ENCODE peak calls at places on chromosomes 11 and 22, in four cellular contexts. One of them, this sample, is unnamed.

GRCh38 chr11:126989942-126990715 is 10.4 kb downstream of the KIRREL3 start:
- DNase-seq in activated CD8-positive, alpha-beta T cell treated with anti-CD3 and anti-CD28 coated beads for 36 hours: peak
- DNase-seq in Peyer's patch: peak
- DNase-seq in transverse colon: peak
- DNase-seq in this sample: peak

GRCh38 chr11:45927332-45927683 is 4.9 kb downstream of the LARGE2 start:
- DNase-seq in transverse colon: peak
- DNase-seq in Peyer's patch: no peak
- DNase-seq in activated CD8-positive, alpha-beta T cell treated with anti-CD3 and anti-CD28 coated beads for 36 hours: peak
- DNase-seq in this sample: no peak

GRCh38 chr11:93921695-93922468 is 71.5 kb upstream of the VSTM5 start:
- DNase-seq in transverse colon: peak
- DNase-seq in Peyer's patch: no peak
- DNase-seq in activated CD8-positive, alpha-beta T cell treated with anti-CD3 and anti-CD28 coated beads for 36 hours: peak
- DNase-seq in this sample: no peak

GRCh38 chr22:21026783-21027692 is 5.3 kb downstream of the SLC7A4 start:
- DNase-seq in activated CD8-positive, alpha-beta T cell treated with anti-CD3 and anti-CD28 coated beads for 36 hours: no peak
- DNase-seq in Peyer's patch: no peak
- DNase-seq in transverse colon: no peak
- DNase-seq in this sample: no peak

GRCh38 chr22:21942407-21942895 is 10.2 kb downstream of the PPM1F start:
- DNase-seq in Peyer's patch: peak
- DNase-seq in activated CD8-positive, alpha-beta T cell treated with anti-CD3 and anti-CD28 coated beads for 36 hours: peak
- DNase-seq in transverse colon: peak
- DNase-seq in this sample: no peak

GRCh38 chr11:112024178-112024777 is 930 bp upstream of the DLAT start:
- DNase-seq in transverse colon: no peak
- DNase-seq in Peyer's patch: no peak
- DNase-seq in activated CD8-positive, alpha-beta T cell treated with anti-CD3 and anti-CD28 coated beads for 36 hours: peak
- DNase-seq in this sample: no peak

GRCh38 chr11:85109141-85109540 is 518.0 kb downstream of the DLG2 start:
- DNase-seq in Peyer's patch: no peak
- DNase-seq in activated CD8-positive, alpha-beta T cell treated with anti-CD3 and anti-CD28 coated beads for 36 hours: no peak
- DNase-seq in transverse colon: no peak
- DNase-seq in this sample: no peak

GRCh38 chr11:79375818-79376550 is 64.8 kb downstream of the TENM4 start:
- DNase-seq in transverse colon: no peak
- DNase-seq in Peyer's patch: no peak
- DNase-seq in activated CD8-positive, alpha-beta T cell treated with anti-CD3 and anti-CD28 coated beads for 36 hours: no peak
- DNase-seq in this sample: no peak

GRCh38 chr11:58485961-58486360 is 21.9 kb downstream of the OR5B21 start:
- DNase-seq in Peyer's patch: no peak
- DNase-seq in transverse colon: no peak
- DNase-seq in activated CD8-positive, alpha-beta T cell treated with anti-CD3 and anti-CD28 coated beads for 36 hours: no peak
- DNase-seq in this sample: no peak

GRCh38 chr11:2591805-2592204 is 108.0 kb downstream of the KCNQ1OT1 start:
- DNase-seq in transverse colon: no peak
- DNase-seq in Peyer's patch: no peak
- DNase-seq in activated CD8-positive, alpha-beta T cell treated with anti-CD3 and anti-CD28 coated beads for 36 hours: no peak
- DNase-seq in this sample: no peak

GRCh38 chr11:17595526-17596309 is 48.7 kb downstream of the OTOG start:
- DNase-seq in transverse colon: no peak
- DNase-seq in activated CD8-positive, alpha-beta T cell treated with anti-CD3 and anti-CD28 coated beads for 36 hours: no peak
- DNase-seq in Peyer's patch: no peak
- DNase-seq in this sample: peak

GRCh38 chr11:62402226-62402625 is 16.6 kb upstream of the SCGB1A1 start:
- DNase-seq in transverse colon: peak
- DNase-seq in activated CD8-positive, alpha-beta T cell treated with anti-CD3 and anti-CD28 coated beads for 36 hours: peak
- DNase-seq in Peyer's patch: no peak
- DNase-seq in this sample: no peak

GRCh38 chr11:60077216-60077817 is 11.1 kb upstream of the MS4A2 start:
- DNase-seq in transverse colon: no peak
- DNase-seq in Peyer's patch: no peak
- DNase-seq in activated CD8-positive, alpha-beta T cell treated with anti-CD3 and anti-CD28 coated beads for 36 hours: no peak
- DNase-seq in this sample: no peak

GRCh38 chr11:133011604-133012003 is 520.7 kb downstream of the OPCML start:
- DNase-seq in transverse colon: no peak
- DNase-seq in activated CD8-positive, alpha-beta T cell treated with anti-CD3 and anti-CD28 coated beads for 36 hours: no peak
- DNase-seq in Peyer's patch: no peak
- DNase-seq in this sample: no peak

GRCh38 chr11:27052668-27053067 is 12.1 kb downstream of the BBOX1 start:
- DNase-seq in Peyer's patch: no peak
- DNase-seq in transverse colon: no peak
- DNase-seq in activated CD8-positive, alpha-beta T cell treated with anti-CD3 and anti-CD28 coated beads for 36 hours: no peak
- DNase-seq in this sample: no peak

GRCh38 chr11:2916892-2917645 is 12.2 kb downstream of the PHLDA2 start:
- DNase-seq in transverse colon: no peak
- DNase-seq in activated CD8-positive, alpha-beta T cell treated with anti-CD3 and anti-CD28 coated beads for 36 hours: no peak
- DNase-seq in Peyer's patch: no peak
- DNase-seq in this sample: no peak

DNA sequence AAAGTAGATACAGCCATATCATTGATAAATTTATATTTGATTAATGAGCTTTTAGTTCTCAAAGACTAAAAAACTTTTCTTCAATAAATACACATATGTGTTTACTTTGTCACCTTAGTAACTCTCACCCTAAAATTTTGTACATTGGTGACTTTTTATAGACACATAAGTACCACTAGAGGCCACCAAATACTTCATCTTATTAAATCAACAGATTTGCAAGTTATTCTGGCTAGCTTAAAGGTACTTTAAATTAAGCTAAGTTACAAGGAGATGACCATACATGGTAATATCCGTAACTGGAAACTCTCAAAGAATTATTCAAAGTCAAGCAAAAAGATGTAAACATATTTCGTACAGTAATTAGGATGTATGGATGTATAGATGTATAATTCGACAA is 112.2 kb downstream of the SBF2 start:
- DNase-seq in transverse colon: no peak
- DNase-seq in Peyer's patch: no peak
- DNase-seq in activated CD8-positive, alpha-beta T cell treated with anti-CD3 and anti-CD28 coated beads for 36 hours: no peak
- DNase-seq in this sample: no peak
- TF ChIP-seq CTCF in transverse colon: peak
- TF ChIP-seq CTCF in Peyer's patch: peak
- TF ChIP-seq CTCF in activated CD8-positive, alpha-beta T cell treated with anti-CD3 and anti-CD28 coated beads for 36 hours: no peak
- TF ChIP-seq CTCF in this sample: peak

DNA sequence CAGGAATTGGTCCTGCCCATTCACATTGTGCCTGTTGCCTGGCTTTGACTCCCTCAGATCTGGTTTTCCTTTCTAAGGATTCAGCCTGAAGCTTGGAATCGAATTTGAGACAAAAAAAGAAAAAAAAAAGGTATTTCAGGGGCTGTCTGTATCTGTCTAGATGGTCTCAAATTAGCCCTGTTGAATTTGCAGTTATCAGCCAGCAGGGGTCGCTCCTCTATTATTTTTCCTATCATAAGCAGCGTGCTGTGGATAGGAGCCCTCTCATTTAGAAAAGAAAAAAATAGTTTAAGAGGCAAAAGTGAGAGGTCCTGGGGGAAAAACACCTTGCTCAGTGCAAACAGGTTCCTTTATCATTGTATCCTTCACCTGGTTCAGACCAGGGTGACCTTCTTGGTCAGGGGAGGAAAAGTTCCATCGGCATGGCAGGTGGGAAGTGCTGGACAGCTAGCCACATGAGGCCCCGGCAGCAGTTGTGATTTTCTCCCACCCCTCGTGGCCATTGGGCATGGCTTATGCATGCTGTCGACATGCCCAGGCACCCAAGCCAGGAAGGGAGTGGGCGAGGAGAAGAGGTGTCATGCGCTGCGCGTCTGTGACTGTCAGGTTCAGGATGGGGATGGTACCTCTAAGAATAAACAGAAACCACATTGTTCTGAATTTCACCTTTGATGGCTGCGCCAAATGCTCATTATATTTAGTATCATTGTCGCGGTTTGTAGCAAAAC is 13.1 kb downstream of the OR5AK2 start:
- DNase-seq in activated CD8-positive, alpha-beta T cell treated with anti-CD3 and anti-CD28 coated beads for 36 hours: peak
- DNase-seq in Peyer's patch: no peak
- DNase-seq in transverse colon: no peak
- DNase-seq in this sample: no peak
- TF ChIP-seq CTCF in activated CD8-positive, alpha-beta T cell treated with anti-CD3 and anti-CD28 coated beads for 36 hours: peak
- TF ChIP-seq CTCF in Peyer's patch: no peak
- TF ChIP-seq CTCF in transverse colon: peak
- TF ChIP-seq CTCF in this sample: peak

GRCh38 chr11:7251836-7252682 is at the start of gene SYT9:
- DNase-seq in activated CD8-positive, alpha-beta T cell treated with anti-CD3 and anti-CD28 coated beads for 36 hours: peak
- DNase-seq in Peyer's patch: peak
- DNase-seq in transverse colon: peak
- DNase-seq in this sample: peak
- TF ChIP-seq CTCF in activated CD8-positive, alpha-beta T cell treated with anti-CD3 and anti-CD28 coated beads for 36 hours: no peak
- TF ChIP-seq CTCF in Peyer's patch: no peak
- TF ChIP-seq CTCF in transverse colon: no peak
- TF ChIP-seq CTCF in this sample: peak

GRCh38 chr11:748007-748359 is 719 bp downstream of the TALDO1 start:
- DNase-seq in Peyer's patch: peak
- DNase-seq in transverse colon: peak
- DNase-seq in activated CD8-positive, alpha-beta T cell treated with anti-CD3 and anti-CD28 coated beads for 36 hours: no peak
- DNase-seq in this sample: no peak

GRCh38 chr11:742571-743201 is 4.6 kb upstream of the TALDO1 start:
- DNase-seq in activated CD8-positive, alpha-beta T cell treated with anti-CD3 and anti-CD28 coated beads for 36 hours: no peak
- DNase-seq in Peyer's patch: no peak
- DNase-seq in transverse colon: no peak
- DNase-seq in this sample: no peak

GRCh38 chr11:746289-747175 is 732 bp upstream of the TALDO1 start:
- DNase-seq in Peyer's patch: no peak
- DNase-seq in transverse colon: no peak
- DNase-seq in activated CD8-positive, alpha-beta T cell treated with anti-CD3 and anti-CD28 coated beads for 36 hours: peak
- DNase-seq in this sample: no peak

GRCh38 chr11:749731-750130 is 2.5 kb downstream of the TALDO1 start:
- DNase-seq in Peyer's patch: no peak
- DNase-seq in transverse colon: no peak
- DNase-seq in activated CD8-positive, alpha-beta T cell treated with anti-CD3 and anti-CD28 coated beads for 36 hours: no peak
- DNase-seq in this sample: no peak

DNA sequence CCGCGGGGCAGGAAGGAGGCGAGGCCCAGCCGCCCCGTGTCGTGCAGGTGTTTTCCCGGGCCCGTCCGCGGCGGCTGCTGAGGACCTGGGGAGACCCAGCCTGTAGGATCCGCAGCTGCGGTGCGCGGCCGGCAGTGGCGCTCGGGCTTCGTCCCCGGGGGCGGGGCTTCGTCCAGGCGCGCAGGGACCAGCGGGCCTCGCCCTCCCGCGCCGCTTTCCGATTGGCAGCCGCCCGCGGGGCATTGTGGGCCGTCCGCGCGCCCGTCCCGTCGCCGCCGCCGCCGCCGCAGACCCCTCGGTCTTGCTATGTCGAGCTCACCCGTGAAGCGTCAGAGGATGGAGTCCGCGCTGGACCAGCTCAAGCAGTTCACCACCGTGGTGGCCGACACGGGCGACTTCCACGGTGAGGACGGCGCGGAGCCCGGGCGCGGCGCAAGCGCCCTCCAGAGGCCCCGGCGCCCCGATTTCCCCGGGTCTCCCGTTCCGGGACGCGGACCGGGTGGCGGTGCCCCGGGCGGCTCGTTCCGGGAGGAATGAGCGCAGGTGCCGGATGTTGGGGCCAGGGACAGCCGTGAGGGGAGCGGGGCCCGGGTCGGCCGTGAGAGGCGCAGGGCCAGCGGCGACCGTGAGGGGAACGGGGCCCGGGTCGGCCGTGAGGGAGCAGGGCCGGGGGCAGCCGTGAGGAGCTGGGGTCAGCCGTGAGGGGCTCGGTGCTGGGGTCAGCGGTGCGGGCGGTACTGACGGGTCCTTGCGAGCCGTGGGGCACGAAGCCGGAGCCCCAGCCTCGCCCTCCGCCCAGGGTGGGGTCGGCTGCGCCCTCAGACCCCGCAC is at the start of gene TALDO1:
- DNase-seq in Peyer's patch: peak
- DNase-seq in transverse colon: peak
- DNase-seq in activated CD8-positive, alpha-beta T cell treated with anti-CD3 and anti-CD28 coated beads for 36 hours: peak
- DNase-seq in this sample: peak
- TF ChIP-seq CTCF in Peyer's patch: peak
- TF ChIP-seq CTCF in transverse colon: no peak
- TF ChIP-seq CTCF in activated CD8-positive, alpha-beta T cell treated with anti-CD3 and anti-CD28 coated beads for 36 hours: peak
- TF ChIP-seq CTCF in this sample: peak

GRCh38 chr11:8829556-8829955 is 81.4 kb upstream of the AKIP1 start:
- DNase-seq in transverse colon: no peak
- DNase-seq in activated CD8-positive, alpha-beta T cell treated with anti-CD3 and anti-CD28 coated beads for 36 hours: no peak
- DNase-seq in Peyer's patch: no peak
- DNase-seq in this sample: peak
- TF ChIP-seq CTCF in transverse colon: no peak
- TF ChIP-seq CTCF in activated CD8-positive, alpha-beta T cell treated with anti-CD3 and anti-CD28 coated beads for 36 hours: no peak
- TF ChIP-seq CTCF in Peyer's patch: no peak
- TF ChIP-seq CTCF in this sample: no peak

DNA sequence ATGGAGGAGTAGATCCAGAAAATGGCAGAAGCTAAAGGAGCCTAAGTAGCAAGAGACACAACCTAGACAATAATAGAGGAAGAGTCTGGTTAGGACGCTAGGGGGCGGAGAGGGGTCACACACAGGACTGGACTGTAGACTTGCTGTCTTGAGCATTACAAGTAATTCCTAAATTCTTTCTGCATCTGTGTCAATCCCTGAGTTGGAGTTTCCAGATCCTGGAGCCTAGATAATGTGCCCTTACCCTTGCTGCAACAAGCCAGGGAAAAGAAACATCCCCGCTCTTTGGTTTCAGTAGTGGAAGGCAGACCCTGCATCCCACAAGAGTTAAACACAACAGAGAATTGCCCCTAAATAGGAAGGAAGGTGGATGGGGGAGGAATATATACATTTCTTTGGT is 14.9 kb upstream of the CCDC73 start:
- DNase-seq in activated CD8-positive, alpha-beta T cell treated with anti-CD3 and anti-CD28 coated beads for 36 hours: peak
- DNase-seq in Peyer's patch: peak
- DNase-seq in transverse colon: peak
- DNase-seq in this sample: no peak
- TF ChIP-seq CTCF in activated CD8-positive, alpha-beta T cell treated with anti-CD3 and anti-CD28 coated beads for 36 hours: peak
- TF ChIP-seq CTCF in Peyer's patch: peak
- TF ChIP-seq CTCF in transverse colon: peak
- TF ChIP-seq CTCF in this sample: peak

GRCh38 chr11:36569095-36569494 is 1.3 kb downstream of the RAG1 start:
- DNase-seq in Peyer's patch: no peak
- DNase-seq in transverse colon: no peak
- DNase-seq in activated CD8-positive, alpha-beta T cell treated with anti-CD3 and anti-CD28 coated beads for 36 hours: no peak
- DNase-seq in this sample: no peak

GRCh38 chr11:36566407-36567053 is 1.3 kb upstream of the RAG1 start:
- DNase-seq in activated CD8-positive, alpha-beta T cell treated with anti-CD3 and anti-CD28 coated beads for 36 hours: no peak
- DNase-seq in Peyer's patch: no peak
- DNase-seq in transverse colon: no peak
- DNase-seq in this sample: no peak

GRCh38 chr11:36567684-36568083 is at the start of gene RAG1:
- DNase-seq in transverse colon: no peak
- DNase-seq in activated CD8-positive, alpha-beta T cell treated with anti-CD3 and anti-CD28 coated beads for 36 hours: no peak
- DNase-seq in Peyer's patch: no peak
- DNase-seq in this sample: no peak

GRCh38 chr11:36565033-36565610 is 2.7 kb upstream of the RAG1 start:
- DNase-seq in transverse colon: no peak
- DNase-seq in activated CD8-positive, alpha-beta T cell treated with anti-CD3 and anti-CD28 coated beads for 36 hours: no peak
- DNase-seq in Peyer's patch: no peak
- DNase-seq in this sample: no peak

GRCh38 chr11:36564376-36565032 is 3.3 kb upstream of the RAG1 start:
- DNase-seq in transverse colon: peak
- DNase-seq in activated CD8-positive, alpha-beta T cell treated with anti-CD3 and anti-CD28 coated beads for 36 hours: peak
- DNase-seq in Peyer's patch: no peak
- DNase-seq in this sample: no peak
- TF ChIP-seq CTCF in transverse colon: peak
- TF ChIP-seq CTCF in activated CD8-positive, alpha-beta T cell treated with anti-CD3 and anti-CD28 coated beads for 36 hours: peak
- TF ChIP-seq CTCF in Peyer's patch: peak
- TF ChIP-seq CTCF in this sample: peak

This sample was measured in type B pancreatic cell.